ENCODE peak calls at places on chromosomes 1 and 21, in four cellular contexts. E is stimulated activated CD4-positive, alpha-beta T cell treated with anti-CD3 and anti-CD28 coated beads, TNF-alpha, amount 100 ng/mL, for 48 hours; S is epithelial cell of esophagus; I is astrocyte of the spinal cord. A is an unnamed sample.

GRCh38 chr1:99627615-99628014 is 18.3 kb upstream of the PALMD start:
- DNase-seq in E (no peak), S (no peak), I (no peak), A (no peak)

GRCh38 chr1:36516372-36517018 is 33.8 kb upstream of the CSF3R start:
- DNase-seq in E (peak), S (peak), I (peak), A (peak)

GRCh38 chr1:85296980-85297379 is 20.5 kb upstream of the BCL10 start:
- DNase-seq in E (no peak), S (peak), I (peak), A (no peak)

GRCh38 chr1:206557636-206558473 is 50.5 kb downstream of the RASSF5 start:
- DNase-seq in E (no peak), S (no peak), I (no peak), A (peak)

GRCh38 chr1:15605398-15606080 is 11.7 kb upstream of the DDI2 start:
- DNase-seq in E (no peak), S (no peak), I (no peak), A (peak)

GRCh38 chr1:29912413-29912812 is 676.1 kb downstream of the PTPRU start:
- DNase-seq in E (no peak), S (peak), I (peak), A (peak)

GRCh38 chr1:100528861-100529260 is 9.1 kb upstream of the GPR88 start:
- DNase-seq in E (no peak), S (no peak), I (peak), A (no peak)

GRCh38 chr1:116448785-116449385 is 75.8 kb downstream of the ATP1A1 start:
- DNase-seq in E (no peak), S (no peak), I (peak), A (peak)

GRCh38 chr1:34066921-34067603 is 98.0 kb downstream of the CSMD2 start:
- DNase-seq in E (no peak), S (no peak), I (peak), A (no peak)

GRCh38 chr1:157969693-157970485 is 23.6 kb upstream of the KIRREL1 start:
- DNase-seq in E (no peak), S (peak), I (peak), A (peak)

GRCh38 chr1:21149430-21149861 is 27.3 kb downstream of the EIF4G3 start:
- DNase-seq in E (no peak), S (peak), I (peak), A (peak)

GRCh38 chr1:222387020-222387816 is 160.7 kb downstream of the HHIPL2 start:
- DNase-seq in E (no peak), S (peak), I (no peak), A (peak)

GRCh38 chr1:232954594-232955365 is 4.4 kb downstream of the NTPCR start:
- DNase-seq in E (no peak), S (no peak), I (peak), A (no peak)

GRCh38 chr21:46599251-46599572 is 5.7 kb downstream of the S100B start:
- DNase-seq in E (no peak), S (no peak), I (peak), A (no peak)

GRCh38 chr1:227343727-227344551 is 25.6 kb upstream of the CDC42BPA start:
- DNase-seq in E (no peak), S (peak), I (peak), A (peak)

GRCh38 chr1:30191154-30191702 is 532.2 kb downstream of the MATN1 start:
- DNase-seq in E (peak), S (peak), I (peak), A (peak)

GRCh38 chr1:77940921-77941570 is 37.8 kb downstream of the FUBP1 start:
- DNase-seq in E (no peak), S (peak), I (no peak), A (no peak)

GRCh38 chr1:59645893-59646292 is 168.9 kb upstream of the HOOK1 start:
- DNase-seq in E (no peak), S (no peak), I (peak), A (no peak)

GRCh38 chr1:15304708-15305326 is 57.8 kb downstream of the FHAD1 start:
- DNase-seq in E (peak), S (peak), I (peak), A (peak)

A was measured in PC-3.